ENCODE peak calls at places on chromosomes 7 and 10, in four cellular contexts. One of them, this sample, is unnamed.

GRCh38 chr10:5533098-5533731 is 8.5 kb downstream of the CALML3 start:
- DNase-seq in SJSA1: no peak
- DNase-seq in CD8-positive, alpha-beta memory T cell: no peak
- DNase-seq in fibroblast of lung: no peak
- DNase-seq in this sample: no peak

GRCh38 chr7:130566168-130566897 is 74.4 kb downstream of the MEST start:
- DNase-seq in CD8-positive, alpha-beta memory T cell: no peak
- DNase-seq in fibroblast of lung: peak; percentile 85
- DNase-seq in SJSA1: no peak
- DNase-seq in this sample: no peak

GRCh38 chr7:67937717-67938191 is 941.1 kb downstream of the TYW1 start:
- DNase-seq in CD8-positive, alpha-beta memory T cell: no peak
- DNase-seq in fibroblast of lung: peak; percentile 97
- DNase-seq in SJSA1: no peak
- DNase-seq in this sample: no peak

GRCh38 chr10:48439031-48439430 is 132.6 kb downstream of the MAPK8 start:
- DNase-seq in fibroblast of lung: peak; percentile 82
- DNase-seq in SJSA1: no peak
- DNase-seq in CD8-positive, alpha-beta memory T cell: no peak
- DNase-seq in this sample: no peak

GRCh38 chr10:69261184-69261583 is 17.1 kb upstream of the HK1 start:
- DNase-seq in fibroblast of lung: no peak
- DNase-seq in CD8-positive, alpha-beta memory T cell: no peak
- DNase-seq in SJSA1: no peak
- DNase-seq in this sample: no peak

GRCh38 chr10:13346912-13347234 is 1.2 kb downstream of the SEPHS1 start:
- DNase-seq in SJSA1: no peak
- DNase-seq in fibroblast of lung: peak; percentile 2
- DNase-seq in CD8-positive, alpha-beta memory T cell: no peak
- DNase-seq in this sample: no peak

GRCh38 chr10:126216221-126216701 is 172.0 kb downstream of the ADAM12 start:
- DNase-seq in CD8-positive, alpha-beta memory T cell: no peak
- DNase-seq in fibroblast of lung: peak; percentile 86
- DNase-seq in SJSA1: no peak
- DNase-seq in this sample: no peak

GRCh38 chr10:124093076-124093773 is at the start of gene CHST15:
- DNase-seq in fibroblast of lung: peak; percentile 77
- DNase-seq in SJSA1: no peak
- DNase-seq in CD8-positive, alpha-beta memory T cell: no peak
- DNase-seq in this sample: no peak

GRCh38 chr7:25979605-25980004 is 172.4 kb upstream of the NFE2L3 start:
- DNase-seq in SJSA1: no peak
- DNase-seq in fibroblast of lung: no peak
- DNase-seq in CD8-positive, alpha-beta memory T cell: no peak
- DNase-seq in this sample: no peak

GRCh38 chr10:10489086-10489485 is 528.6 kb upstream of the CELF2 start:
- DNase-seq in SJSA1: no peak
- DNase-seq in fibroblast of lung: no peak
- DNase-seq in CD8-positive, alpha-beta memory T cell: no peak
- DNase-seq in this sample: no peak

GRCh38 chr10:86355571-86356038 is 11.0 kb downstream of the GRID1 start:
- DNase-seq in fibroblast of lung: no peak
- DNase-seq in CD8-positive, alpha-beta memory T cell: no peak
- DNase-seq in SJSA1: no peak
- DNase-seq in this sample: no peak

GRCh38 chr10:75400769-75401568 is 595 bp downstream of the ZNF503 start:
- DNase-seq in CD8-positive, alpha-beta memory T cell: no peak
- DNase-seq in SJSA1: no peak
- DNase-seq in fibroblast of lung: peak; percentile 73
- DNase-seq in this sample: no peak

GRCh38 chr7:35697414-35698175 is 2.7 kb upstream of the HERPUD2 start:
- DNase-seq in fibroblast of lung: peak; percentile 63
- DNase-seq in SJSA1: peak; percentile 46
- DNase-seq in CD8-positive, alpha-beta memory T cell: no peak
- DNase-seq in this sample: no peak

DNA sequence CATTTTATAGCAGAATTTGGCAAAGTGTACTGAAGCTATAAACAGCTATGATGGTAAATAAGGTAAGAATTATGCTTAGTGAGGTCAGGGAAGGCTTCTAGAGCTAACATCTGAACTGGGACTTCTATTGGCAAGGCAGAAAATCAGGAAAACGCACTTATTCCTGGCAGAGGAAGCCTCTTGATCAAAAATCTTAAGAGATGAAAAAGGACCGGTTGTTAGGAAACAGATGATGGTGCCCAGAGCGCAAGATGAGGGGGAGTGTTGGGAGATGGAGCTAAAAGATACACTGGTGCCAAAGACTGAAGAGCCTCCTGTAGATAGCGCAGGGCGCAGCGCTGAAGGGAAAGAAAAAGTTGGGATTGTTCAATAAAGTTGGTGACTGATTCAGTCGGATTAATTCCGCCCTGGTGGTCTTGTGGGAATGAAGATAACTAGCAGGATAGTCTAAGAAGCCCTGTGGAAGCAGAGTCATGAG is 550 bp upstream of the CALU start:
- DNase-seq in CD8-positive, alpha-beta memory T cell: no peak
- DNase-seq in fibroblast of lung: no peak
- DNase-seq in SJSA1: no peak
- DNase-seq in this sample: no peak
- H3K4me1 ChIP-seq in CD8-positive, alpha-beta memory T cell: peaks cover 27% of the 10 kb centered on the region
- H3K4me1 ChIP-seq in fibroblast of lung: peaks cover 14% of the 10 kb centered on the region
- H3K4me1 ChIP-seq in SJSA1: peaks cover 48% of the 10 kb centered on the region
- H3K4me1 ChIP-seq in this sample: peaks cover 36% of the 10 kb centered on the region

GRCh38 chr10:24885551-24885950 is 66.9 kb downstream of the PRTFDC1 start:
- DNase-seq in fibroblast of lung: no peak
- DNase-seq in SJSA1: no peak
- DNase-seq in CD8-positive, alpha-beta memory T cell: no peak
- DNase-seq in this sample: no peak

GRCh38 chr10:24884793-24885192 is 67.6 kb downstream of the PRTFDC1 start:
- DNase-seq in SJSA1: no peak
- DNase-seq in CD8-positive, alpha-beta memory T cell: no peak
- DNase-seq in fibroblast of lung: no peak
- DNase-seq in this sample: no peak

GRCh38 chr10:24889636-24890035 is 62.8 kb downstream of the PRTFDC1 start:
- DNase-seq in SJSA1: no peak
- DNase-seq in fibroblast of lung: peak; percentile 62
- DNase-seq in CD8-positive, alpha-beta memory T cell: no peak
- DNase-seq in this sample: no peak

GRCh38 chr10:24886281-24886680 is 66.1 kb downstream of the PRTFDC1 start:
- DNase-seq in CD8-positive, alpha-beta memory T cell: no peak
- DNase-seq in SJSA1: no peak
- DNase-seq in fibroblast of lung: no peak
- DNase-seq in this sample: no peak

GRCh38 chr10:24887855-24888231 is 64.6 kb downstream of the PRTFDC1 start:
- DNase-seq in fibroblast of lung: no peak
- DNase-seq in CD8-positive, alpha-beta memory T cell: no peak
- DNase-seq in SJSA1: no peak
- DNase-seq in this sample: no peak
- H3K4me1 ChIP-seq in fibroblast of lung: peaks cover 6% of the 10 kb centered on the region
- H3K4me1 ChIP-seq in CD8-positive, alpha-beta memory T cell: peaks cover 64% of the 10 kb centered on the region
- H3K4me1 ChIP-seq in SJSA1: peaks cover 72% of the 10 kb centered on the region
- H3K4me1 ChIP-seq in this sample: peaks cover 73% of the 10 kb centered on the region

DNA sequence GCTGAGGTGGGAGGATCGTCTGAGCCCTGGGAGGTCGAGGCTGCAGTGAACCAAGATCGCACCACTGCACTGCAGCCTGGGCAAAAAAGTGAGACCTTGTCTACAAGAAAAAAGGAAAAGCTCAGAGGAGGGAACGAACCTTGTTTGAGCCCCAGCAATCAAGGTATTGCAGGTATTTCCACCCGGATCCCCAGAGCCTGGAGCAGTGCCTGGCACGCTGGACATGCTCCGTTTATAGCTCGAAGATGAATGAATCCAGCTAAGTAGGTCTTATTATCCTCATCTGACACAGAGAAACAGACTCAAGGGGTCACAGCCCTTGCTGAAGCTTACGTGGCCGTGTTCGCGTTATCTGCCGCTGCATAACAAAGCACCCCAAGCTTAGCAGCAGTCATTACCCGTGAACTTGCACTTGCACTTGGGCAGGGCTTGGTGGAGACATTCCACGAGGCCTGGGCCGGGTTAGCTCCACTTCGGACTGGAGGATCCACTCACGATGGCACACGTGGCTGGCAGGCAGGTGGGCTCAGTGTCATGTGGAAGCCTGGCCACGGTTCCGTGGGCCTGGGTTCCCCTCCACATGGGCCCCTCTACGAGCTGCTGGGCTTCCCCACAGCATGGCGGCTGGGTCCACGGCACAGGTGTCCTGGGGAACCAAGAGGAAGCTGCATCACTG is 3.2 kb upstream of the COX19 start:
- DNase-seq in CD8-positive, alpha-beta memory T cell: no peak
- DNase-seq in SJSA1: no peak
- DNase-seq in fibroblast of lung: no peak
- DNase-seq in this sample: no peak
- H3K4me1 ChIP-seq in CD8-positive, alpha-beta memory T cell: peaks cover 15% of the 10 kb centered on the region
- H3K4me1 ChIP-seq in SJSA1: peaks cover 10% of the 10 kb centered on the region
- H3K4me1 ChIP-seq in fibroblast of lung: peaks cover 3% of the 10 kb centered on the region
- H3K4me1 ChIP-seq in this sample: peaks cover 14% of the 10 kb centered on the region

GRCh38 chr10:95309958-95310357 is 19.2 kb upstream of the PDLIM1 start:
- DNase-seq in CD8-positive, alpha-beta memory T cell: no peak
- DNase-seq in SJSA1: no peak
- DNase-seq in fibroblast of lung: no peak
- DNase-seq in this sample: no peak
- H3K4me1 ChIP-seq in CD8-positive, alpha-beta memory T cell: no peaks in the 10 kb centered on the region
- H3K4me1 ChIP-seq in SJSA1: peaks cover 62% of the 10 kb centered on the region
- H3K4me1 ChIP-seq in fibroblast of lung: peaks cover 8% of the 10 kb centered on the region
- H3K4me1 ChIP-seq in this sample: no peaks in the 10 kb centered on the region

GRCh38 chr10:89363766-89364407 is 14.0 kb upstream of the IFIT1B start:
- DNase-seq in SJSA1: no peak
- DNase-seq in CD8-positive, alpha-beta memory T cell: no peak
- DNase-seq in fibroblast of lung: no peak
- DNase-seq in this sample: no peak
- H3K4me1 ChIP-seq in SJSA1: no peaks in the 10 kb centered on the region
- H3K4me1 ChIP-seq in CD8-positive, alpha-beta memory T cell: peaks cover 5% of the 10 kb centered on the region
- H3K4me1 ChIP-seq in fibroblast of lung: no peaks in the 10 kb centered on the region
- H3K4me1 ChIP-seq in this sample: peaks cover 15% of the 10 kb centered on the region

GRCh38 chr10:80466724-80467326 is 12.7 kb downstream of the TSPAN14 start:
- DNase-seq in CD8-positive, alpha-beta memory T cell: no peak
- DNase-seq in fibroblast of lung: no peak
- DNase-seq in SJSA1: no peak
- DNase-seq in this sample: no peak
- H3K4me1 ChIP-seq in CD8-positive, alpha-beta memory T cell: peaks cover 98% of the 10 kb centered on the region
- H3K4me1 ChIP-seq in fibroblast of lung: peaks cover 25% of the 10 kb centered on the region
- H3K4me1 ChIP-seq in SJSA1: peaks cover 100% of the 10 kb centered on the region
- H3K4me1 ChIP-seq in this sample: peaks cover 100% of the 10 kb centered on the region

DNA sequence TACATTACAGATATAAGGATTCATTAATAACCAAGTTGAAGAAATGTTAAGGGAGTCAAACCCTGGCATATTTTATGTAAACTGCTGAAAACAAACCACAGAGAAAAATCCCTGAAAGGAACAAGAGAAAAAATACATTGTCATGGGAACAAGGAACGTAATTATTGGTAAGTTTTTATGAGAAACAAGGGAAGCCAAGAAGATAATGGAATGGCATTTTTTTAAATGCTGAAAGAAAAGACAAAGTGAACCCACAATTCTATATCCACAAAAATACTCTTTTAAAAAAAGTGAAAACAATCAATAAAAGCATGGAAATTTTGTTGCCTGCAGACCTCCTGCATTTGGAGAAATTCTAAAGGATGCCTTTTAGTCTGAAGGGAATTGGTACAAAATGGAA is 136.4 kb downstream of the CD36 start:
- DNase-seq in fibroblast of lung: no peak
- DNase-seq in SJSA1: no peak
- DNase-seq in CD8-positive, alpha-beta memory T cell: no peak
- DNase-seq in this sample: no peak
- H3K4me1 ChIP-seq in fibroblast of lung: peaks cover 4% of the 10 kb centered on the region
- H3K4me1 ChIP-seq in SJSA1: peaks cover 15% of the 10 kb centered on the region
- H3K4me1 ChIP-seq in CD8-positive, alpha-beta memory T cell: no peaks in the 10 kb centered on the region
- H3K4me1 ChIP-seq in this sample: no peaks in the 10 kb centered on the region

This sample was measured in CD4-positive, alpha-beta memory T cell.